ENCODE peak calls at places on chromosomes 6 and 20, in eight cellular contexts. W, R, M, O, C, S, J and X are unnamed samples.
A peak's percentile ranks its signal among the peaks of the same experiment; 100 is the strongest.

GRCh38 chr6:48078092-48078491 is 32.9 kb downstream of the PTCHD4 start:
- DNase-seq in W (no peak), R (no peak), M (no peak), O (no peak), C (no peak), S (no peak), J (no peak), X (no peak)

GRCh38 chr20:33209789-33210188 is 7.4 kb upstream of the BPIFA3 start:
- DNase-seq in W (no peak), R (peak; percentile 78), M (peak; percentile 14), O (peak; percentile 58), C (peak; percentile 40), S (no peak), J (peak; percentile 89), X (peak; percentile 57)

GRCh38 chr6:37558646-37559045 is 59.0 kb upstream of the CCDC167 start:
- DNase-seq in W (no peak), R (no peak), M (no peak), O (no peak), C (no peak), S (no peak), J (no peak), X (no peak)

GRCh38 chr6:149140137-149140909 is 177.2 kb upstream of the TAB2 start:
- DNase-seq in W (no peak), R (no peak), M (no peak), O (no peak), C (peak; percentile 38), S (no peak), J (no peak), X (no peak)

GRCh38 chr6:158256746-158257424 is 55.4 kb upstream of the TULP4 start:
- DNase-seq in W (no peak), R (no peak), M (no peak), O (no peak), C (no peak), S (peak; percentile 36), J (no peak), X (no peak)

GRCh38 chr6:1608976-1609661 is 596 bp upstream of the FOXC1 start:
- DNase-seq in W (peak; percentile 64), R (no peak), M (peak; percentile 17), O (no peak), C (peak; percentile 51), S (peak; percentile 89), J (no peak), X (peak; percentile 70)

GRCh38 chr6:73309534-73309783 is 44.6 kb downstream of the DPPA5 start:
- DNase-seq in W (no peak), R (no peak), M (no peak), O (no peak), C (no peak), S (no peak), J (peak; percentile 61), X (no peak)

GRCh38 chr6:79468116-79468515 is 69.1 kb downstream of the LCA5 start:
- DNase-seq in W (no peak), R (no peak), M (no peak), O (no peak), C (no peak), S (no peak), J (no peak), X (no peak)

GRCh38 chr6:155117266-155117665 is 122.2 kb downstream of the TIAM2 start:
- DNase-seq in W (no peak), R (no peak), M (no peak), O (no peak), C (no peak), S (no peak), J (no peak), X (no peak)

GRCh38 chr6:17994019-17994418 is 6.6 kb upstream of the KIF13A start:
- DNase-seq in W (no peak), R (no peak), M (no peak), O (no peak), C (no peak), S (no peak), J (no peak), X (no peak)

GRCh38 chr20:1894951-1895673 is at the start of gene SIRPA:
- DNase-seq in W (peak; percentile 88), R (peak; percentile 55), M (no peak), O (peak; percentile 70), C (peak; percentile 66), S (peak; percentile 93), J (peak; percentile 62), X (no peak)
- TF ChIP-seq POLR2A in W (no peak), R (no peak), M (no peak), O (peak; percentile 34), C (no peak), S (no peak), J (peak; percentile 24), X (no peak)

DNA sequence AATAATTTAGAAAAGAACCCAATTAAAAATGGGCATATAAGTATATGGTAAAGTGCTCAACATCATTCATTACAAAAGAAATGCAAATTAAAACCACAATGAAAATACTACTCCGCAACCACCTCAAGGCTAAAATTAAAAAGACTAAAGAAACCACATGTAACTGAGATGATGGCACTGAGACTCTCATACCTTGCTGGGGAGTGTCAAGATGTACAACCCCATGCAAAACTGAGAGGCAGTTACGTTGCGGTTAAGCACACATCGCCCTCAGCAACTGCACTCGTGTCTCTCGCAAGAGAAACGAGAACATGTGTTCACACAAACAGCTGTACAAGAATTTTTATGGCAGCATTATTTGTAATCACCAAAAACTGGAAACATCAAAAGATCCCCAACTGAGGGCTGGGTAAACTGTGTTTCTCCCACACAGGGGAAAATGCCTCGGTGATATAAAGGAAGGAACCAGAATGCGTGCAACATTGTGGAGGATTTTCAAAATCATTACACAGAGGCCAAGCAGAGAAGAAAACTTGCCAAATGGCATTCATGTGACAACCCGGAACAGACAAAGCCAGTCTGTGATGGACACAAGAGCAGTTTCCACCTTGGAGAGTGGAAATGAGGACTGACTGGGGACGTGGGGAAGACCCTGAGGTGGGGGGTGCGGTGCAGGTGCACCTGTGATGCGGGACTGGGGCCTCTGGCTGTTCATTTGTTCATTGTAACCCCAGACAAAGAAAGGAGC is 144.9 kb downstream of the WDR27 start:
- DNase-seq in W (no peak), R (no peak), M (no peak), O (no peak), C (no peak), S (no peak), J (no peak), X (no peak)
- H3K4me3 ChIP-seq in W (no peak overlapping the region), R (no peak overlapping the region), M (no peak overlapping the region), O (no peak overlapping the region), C (no peak overlapping the region), S (no peak overlapping the region), J (no peak overlapping the region), X (no peak overlapping the region)

DNA sequence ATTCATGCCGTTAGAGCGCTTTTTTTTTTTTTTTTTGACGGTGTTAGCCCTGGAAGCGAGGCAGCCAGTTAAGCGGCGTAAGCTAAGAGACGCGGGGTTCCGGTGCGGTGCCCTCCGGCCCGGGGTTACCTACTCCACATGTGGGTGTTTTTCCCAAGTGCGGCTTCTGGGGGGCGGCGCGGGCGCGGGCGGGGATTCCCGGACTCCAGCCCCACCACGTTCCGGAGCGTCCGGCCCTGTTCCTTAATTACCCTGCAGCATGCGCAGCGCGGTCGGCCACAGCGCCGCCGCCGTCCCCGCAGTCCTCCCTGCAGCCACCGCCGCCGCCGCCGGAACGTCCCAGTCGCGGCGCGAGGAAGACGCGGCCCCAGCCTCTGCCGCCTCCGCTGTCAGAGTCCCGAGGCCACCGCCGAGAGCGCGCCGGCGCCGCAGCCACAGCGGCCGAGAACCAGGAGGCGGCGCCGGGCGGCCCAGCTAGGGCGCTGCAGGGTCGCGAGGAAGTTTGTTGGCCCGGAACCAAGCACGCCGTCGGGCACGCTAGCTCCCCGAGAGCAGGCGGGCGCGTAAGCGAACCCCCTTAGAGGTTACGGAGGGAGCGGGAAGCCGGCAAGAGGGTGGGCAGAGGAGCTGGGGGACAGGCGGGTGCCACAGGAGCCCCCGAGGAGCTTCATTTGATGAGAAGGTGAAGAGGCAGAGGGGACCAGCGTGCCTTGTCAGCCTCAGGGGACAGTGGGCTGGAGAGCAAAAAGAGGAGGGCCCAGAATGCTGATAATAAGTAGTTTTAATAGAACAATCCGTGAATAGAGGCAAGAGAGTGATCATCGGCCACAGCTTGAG is 937 bp downstream of the COL19A1 start:
- DNase-seq in W (peak; percentile 64), R (peak; percentile 62), M (no peak), O (peak; percentile 65), C (peak; percentile 30), S (peak; percentile 87), J (peak; percentile 72), X (peak; percentile 64)
- TF ChIP-seq CTCF in W (no peak), R (peak; percentile 10), M (peak; percentile 23), O (no peak), C (peak; percentile 2), S (no peak), J (peak; percentile 37), X (no peak)

DNA sequence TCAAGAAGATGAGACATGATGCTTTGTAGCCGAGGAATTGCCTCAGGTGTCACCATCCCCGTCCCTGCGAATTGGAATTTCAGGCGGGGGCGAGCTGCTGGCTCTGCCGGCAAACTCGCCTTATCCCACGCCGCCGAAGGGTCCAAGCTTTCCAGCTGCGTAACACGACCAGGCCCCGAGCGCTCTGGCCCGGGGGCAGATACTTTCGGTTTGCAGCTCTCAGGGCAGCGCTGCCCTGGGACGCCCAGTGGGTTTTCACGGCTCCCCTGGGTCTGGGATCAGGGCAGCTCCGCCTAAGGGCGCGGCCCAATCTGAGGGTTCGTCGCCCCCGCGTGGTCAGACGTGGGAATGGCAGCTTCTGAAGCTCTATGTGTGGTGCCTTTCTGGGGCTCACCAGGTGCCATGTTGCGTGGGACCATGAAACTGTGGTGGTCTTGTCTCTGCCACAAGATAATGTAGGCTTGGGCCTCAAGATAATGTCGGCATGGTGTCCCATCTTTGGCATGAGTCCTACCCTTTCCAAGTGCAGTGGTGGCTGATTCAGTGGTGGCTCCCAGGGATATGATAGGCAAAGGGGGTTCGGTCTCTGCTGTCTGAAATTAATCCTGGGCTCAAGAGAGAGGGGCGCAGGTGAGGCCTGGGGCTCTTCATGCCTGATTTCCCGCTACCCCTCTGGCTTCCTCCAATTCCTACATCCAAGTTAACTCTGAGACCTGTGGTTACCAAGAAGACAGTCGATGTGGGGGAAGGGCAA is 21.0 kb downstream of the PIGT start:
- DNase-seq in W (peak; percentile 93), R (peak; percentile 94), M (peak; percentile 79), O (peak; percentile 90), C (peak; percentile 85), S (peak; percentile 98), J (peak; percentile 97), X (peak; percentile 95)
- TF ChIP-seq POLR2A in W (no peak), R (no peak), M (no peak), O (peak; percentile 36), C (no peak), S (no peak), J (no peak), X (no peak)